ENCODE peak calls at places on chromosomes 1 and 21, in eight cellular contexts. N is H9, Q is mammary epithelial cell, W is hepatocyte, Z is fibroblast of lung, S is PC-3, O is HCT116, F is endothelial cell of umbilical vein. J is an unnamed sample.

GRCh38 chr1:153371231-153371630 is 4.2 kb downstream of the S100A12 start:
- DNase-seq in N (no peak), Q (peak; percentile 86), W (no peak), Z (no peak), S (peak; percentile 67), O (no peak), F (no peak), J (no peak)

GRCh38 chr21:39972976-39973375 is 105.7 kb downstream of the PCP4 start:
- DNase-seq in N (no peak), Q (no peak), W (no peak), Z (no peak), S (no peak), O (no peak), F (no peak), J (no peak)

GRCh38 chr1:209659909-209660308 is 7.7 kb upstream of the LAMB3 start:
- DNase-seq in N (no peak), Q (peak; percentile 95), W (no peak), Z (no peak), S (peak; percentile 58), O (no peak), F (peak; percentile 48), J (peak; percentile 27)

GRCh38 chr1:220974431-220974830 is 95.2 kb downstream of the HLX start:
- DNase-seq in N (no peak), Q (no peak), W (no peak), Z (no peak), S (no peak), O (no peak), F (no peak), J (peak; percentile 56)

GRCh38 chr1:56921486-56921885 is 44.3 kb downstream of the C8B start:
- DNase-seq in N (no peak), Q (no peak), W (no peak), Z (no peak), S (no peak), O (no peak), F (no peak), J (no peak)

GRCh38 chr21:46113497-46114176 is 15.7 kb downstream of the COL6A2 start:
- DNase-seq in N (no peak), Q (no peak), W (no peak), Z (no peak), S (no peak), O (no peak), F (no peak), J (no peak)

GRCh38 chr1:89089962-89090361 is 25.0 kb upstream of the GBP1 start:
- DNase-seq in N (no peak), Q (no peak), W (no peak), Z (no peak), S (no peak), O (no peak), F (no peak), J (no peak)

GRCh38 chr1:22626219-22626902 is 10.1 kb upstream of the C1QA start:
- DNase-seq in N (no peak), Q (no peak), W (no peak), Z (no peak), S (no peak), O (no peak), F (no peak), J (peak; percentile 46)

GRCh38 chr1:205700865-205701401 is 20.6 kb upstream of the SLC45A3 start:
- DNase-seq in N (peak; percentile 51), Q (no peak), W (no peak), Z (no peak), S (no peak), O (no peak), F (peak; percentile 90), J (peak; percentile 72)

GRCh38 chr1:24009406-24009805 is 29.3 kb upstream of the SRSF10 start:
- DNase-seq in N (no peak), Q (peak; percentile 62), W (peak; percentile 46), Z (peak; percentile 72), S (peak; percentile 90), O (no peak), F (peak; percentile 87), J (no peak)

GRCh38 chr1:77881099-77881498 is 7.3 kb upstream of the NEXN start:
- DNase-seq in N (no peak), Q (no peak), W (no peak), Z (no peak), S (no peak), O (no peak), F (no peak), J (no peak)

GRCh38 chr1:226479432-226479831 is 69.1 kb upstream of the STUM start:
- DNase-seq in N (no peak), Q (peak; percentile 34), W (peak; percentile 29), Z (no peak), S (peak; percentile 91), O (no peak), F (peak; percentile 14), J (no peak)

GRCh38 chr1:88210088-88210825 is 473.8 kb upstream of the PKN2 start:
- DNase-seq in N (no peak), Q (no peak), W (no peak), Z (no peak), S (no peak), O (no peak), F (peak; percentile 62), J (no peak)

GRCh38 chr21:35578831-35579470 is 481.4 kb downstream of the SETD4 start:
- DNase-seq in N (no peak), Q (peak; percentile 30), W (no peak), Z (peak; percentile 68), S (no peak), O (no peak), F (no peak), J (no peak)

GRCh38 chr1:233343262-233343661 is 15.7 kb downstream of the MAP3K21 start:
- DNase-seq in N (no peak), Q (no peak), W (no peak), Z (no peak), S (no peak), O (no peak), F (no peak), J (no peak)

GRCh38 chr1:61581241-61581640 is 143.7 kb downstream of the TM2D1 start:
- DNase-seq in N (no peak), Q (no peak), W (no peak), Z (no peak), S (no peak), O (no peak), F (no peak), J (no peak)

GRCh38 chr21:44074315-44074958 is 32.8 kb upstream of the PWP2 start:
- DNase-seq in N (no peak), Q (no peak), W (no peak), Z (no peak), S (no peak), O (no peak), F (no peak), J (no peak)

GRCh38 chr21:44079446-44079845 is 27.8 kb upstream of the PWP2 start:
- DNase-seq in N (no peak), Q (no peak), W (no peak), Z (no peak), S (no peak), O (no peak), F (no peak), J (no peak)

GRCh38 chr21:44076316-44076715 is 30.9 kb upstream of the PWP2 start:
- DNase-seq in N (no peak), Q (no peak), W (no peak), Z (no peak), S (no peak), O (no peak), F (no peak), J (no peak)

GRCh38 chr21:44079846-44080245 is 27.4 kb upstream of the PWP2 start:
- DNase-seq in N (no peak), Q (no peak), W (no peak), Z (no peak), S (no peak), O (no peak), F (no peak), J (no peak)

DNA sequence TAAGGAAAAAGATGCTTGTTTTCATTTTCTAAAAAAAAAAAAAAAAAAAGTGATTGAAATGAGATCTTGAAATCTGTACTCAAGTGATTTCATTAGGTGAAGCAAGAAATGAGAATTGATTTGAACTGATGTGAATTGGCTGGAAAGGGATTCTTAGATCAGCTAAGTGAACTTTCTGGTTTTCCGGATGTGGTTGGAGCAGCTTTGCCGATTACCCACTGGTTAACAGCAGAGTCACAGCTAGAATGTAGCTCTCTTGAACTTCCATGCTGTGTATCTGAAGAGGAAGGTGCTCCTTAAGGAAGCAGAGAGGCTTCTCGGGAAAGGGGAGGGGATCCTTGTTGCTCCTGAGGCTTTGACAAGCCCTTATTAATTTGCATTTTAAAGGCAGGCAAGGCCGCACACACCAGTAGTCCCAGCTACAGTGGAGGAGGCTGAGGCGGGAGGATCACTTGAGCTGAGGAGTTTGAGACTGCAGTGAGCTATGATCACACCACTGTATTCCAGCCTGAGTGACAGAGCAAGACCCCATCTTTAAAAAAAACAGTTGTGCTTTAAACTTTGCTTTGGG is 28.7 kb upstream of the PWP2 start:
- DNase-seq in N (peak; percentile 48), Q (no peak), W (no peak), Z (no peak), S (no peak), O (no peak), F (no peak), J (no peak)
- H4K20me1 ChIP-seq in N (no peaks in the 10 kb centered on the region), Q (no peaks in the 10 kb centered on the region), W (no peaks in the 10 kb centered on the region), Z (no peaks in the 10 kb centered on the region), S (no peaks in the 10 kb centered on the region), O (no peaks in the 10 kb centered on the region), F (no peaks in the 10 kb centered on the region), J (no peaks in the 10 kb centered on the region)

GRCh38 chr1:109624215-109625010 is 4.8 kb downstream of the AMPD2 start:
- DNase-seq in N (peak; percentile 29), Q (no peak), W (no peak), Z (no peak), S (no peak), O (no peak), F (no peak), J (no peak)
- H4K20me1 ChIP-seq in N (peaks cover 2% of the 10 kb centered on the region), Q (no peaks in the 10 kb centered on the region), W (peaks cover 47% of the 10 kb centered on the region), Z (no peaks in the 10 kb centered on the region), S (peaks cover 9% of the 10 kb centered on the region), O (no peaks in the 10 kb centered on the region), F (no peaks in the 10 kb centered on the region), J (peaks cover 29% of the 10 kb centered on the region)

GRCh38 chr1:203823306-203823705 is 27.9 kb downstream of the ZBED6 start:
- DNase-seq in N (no peak), Q (no peak), W (no peak), Z (no peak), S (no peak), O (no peak), F (no peak), J (no peak)
- H4K20me1 ChIP-seq in N (no peaks in the 10 kb centered on the region), Q (no peaks in the 10 kb centered on the region), W (peaks cover 66% of the 10 kb centered on the region), Z (no peaks in the 10 kb centered on the region), S (peaks cover 3% of the 10 kb centered on the region), O (peaks cover 8% of the 10 kb centered on the region), F (no peaks in the 10 kb centered on the region), J (peaks cover 21% of the 10 kb centered on the region)

DNA sequence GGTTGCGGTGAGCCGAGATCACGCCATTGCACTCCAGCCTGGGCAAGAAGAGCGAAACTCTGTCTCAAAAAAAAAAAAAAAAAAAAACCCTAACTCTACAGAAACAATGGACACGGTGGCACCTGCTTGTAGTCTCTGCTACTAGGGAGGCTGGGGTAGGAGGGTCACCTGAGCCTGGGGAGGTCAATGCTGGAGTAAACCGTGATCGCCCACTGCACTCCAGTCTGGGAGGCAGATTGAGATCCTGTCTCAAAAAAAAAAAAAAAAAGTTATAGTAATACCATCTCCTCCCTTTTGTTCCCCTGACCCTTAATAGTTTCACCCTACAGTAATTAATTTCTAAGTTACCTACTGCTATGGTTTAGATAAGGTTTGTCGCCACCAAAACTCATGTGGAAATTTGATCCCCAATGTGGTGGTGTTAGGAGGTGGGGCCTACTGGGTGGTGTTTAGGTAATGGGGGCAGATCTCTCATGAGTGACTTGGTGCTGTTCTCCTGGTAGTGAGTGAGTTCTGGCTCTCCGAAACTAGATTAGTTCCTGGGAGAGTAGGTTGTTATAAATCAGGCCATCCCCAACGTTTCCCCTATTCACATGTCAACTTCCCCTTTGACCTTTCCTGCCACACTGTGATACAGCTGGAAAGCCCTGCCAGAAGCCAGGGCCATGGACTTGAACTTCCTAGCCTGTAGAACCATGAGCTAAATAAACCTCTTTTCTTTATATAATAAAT is 9.8 kb downstream of the FBXO42 start:
- DNase-seq in N (no peak), Q (no peak), W (no peak), Z (no peak), S (no peak), O (no peak), F (no peak), J (no peak)
- H4K20me1 ChIP-seq in N (no peaks in the 10 kb centered on the region), Q (no peaks in the 10 kb centered on the region), W (peaks cover 73% of the 10 kb centered on the region), Z (no peaks in the 10 kb centered on the region), S (no peaks in the 10 kb centered on the region), O (no peaks in the 10 kb centered on the region), F (no peaks in the 10 kb centered on the region), J (peaks cover 75% of the 10 kb centered on the region)

J was measured in neural progenitor cell.